ENCODE peak calls at places on chromosomes 2 and 18, in six cellular contexts. Q, U, E, B, G and N are unnamed samples.

GRCh38 chr2:232521098-232521497 is 910 bp downstream of the PRSS56 start:
- DNase-seq in U (no peak), B (no peak), Q (no peak), E (no peak), G (no peak), N (no peak)

GRCh38 chr18:63399300-63399699 is 23.0 kb downstream of the VPS4B start:
- DNase-seq in U (no peak), G (no peak), B (no peak), E (no peak), Q (no peak), N (no peak)

GRCh38 chr2:85717308-85718005 is 23.3 kb downstream of the GNLY start:
- DNase-seq in Q (peak), U (no peak), E (no peak), B (no peak), G (no peak), N (no peak)

GRCh38 chr2:231161252-231162035 is 36.6 kb upstream of the HTR2B start:
- DNase-seq in U (no peak), B (no peak), G (no peak), E (no peak), Q (no peak), N (no peak)

GRCh38 chr2:187842978-187843847 is 289.0 kb upstream of the TFPI start:
- DNase-seq in E (peak), U (no peak), Q (peak), G (no peak), B (peak), N (no peak)

GRCh38 chr2:232928564-232929302 is 58.7 kb downstream of the SNORC start:
- DNase-seq in Q (no peak), E (no peak), G (no peak), U (no peak), B (no peak), N (no peak)

GRCh38 chr18:37107748-37108522 is 279.0 kb downstream of the KIAA1328 start:
- DNase-seq in G (no peak), U (no peak), B (no peak), Q (no peak), E (peak), N (no peak)

GRCh38 chr2:214311031-214311533 is 99.8 kb upstream of the VWC2L start:
- DNase-seq in B (no peak), U (no peak), G (no peak), Q (no peak), E (peak), N (no peak)

GRCh38 chr2:86254576-86255538 is 55.6 kb downstream of the MRPL35 start:
- DNase-seq in G (no peak), B (no peak), U (no peak), Q (no peak), E (peak), N (no peak)

GRCh38 chr18:23740105-23740830 is 51.0 kb downstream of the LAMA3 start:
- DNase-seq in G (no peak), E (peak), Q (peak), U (no peak), B (no peak), N (no peak)

GRCh38 chr2:173231042-173231441 is 123.6 kb upstream of the CDCA7 start:
- DNase-seq in E (peak), B (no peak), G (no peak), Q (no peak), U (no peak), N (no peak)

GRCh38 chr2:104703669-104704068 is 150.2 kb upstream of the POU3F3 start:
- DNase-seq in U (no peak), E (no peak), B (no peak), G (no peak), Q (no peak), N (no peak)

GRCh38 chr2:111897924-111898702 is at the start of gene MERTK:
- DNase-seq in E (peak), G (no peak), B (no peak), U (peak), Q (peak), N (peak)

GRCh38 chr2:47313141-47313691 is 89.7 kb upstream of the MSH2 start:
- DNase-seq in Q (peak), U (no peak), E (no peak), B (no peak), G (no peak), N (no peak)

GRCh38 chr2:156319811-156320490 is 12.6 kb downstream of the NR4A2 start:
- DNase-seq in E (no peak), U (no peak), B (no peak), G (no peak), Q (peak), N (no peak)

GRCh38 chr18:79241755-79242154 is 154.0 kb upstream of the NFATC1 start:
- DNase-seq in Q (no peak), B (no peak), U (no peak), G (no peak), E (peak), N (no peak)

GRCh38 chr2:240429872-240430491 is 5.5 kb upstream of the GPC1 start:
- DNase-seq in B (no peak), E (no peak), G (no peak), Q (no peak), U (no peak), N (no peak)

GRCh38 chr2:27136751-27137150 is 2.3 kb upstream of the PREB start:
- DNase-seq in G (no peak), B (no peak), E (no peak), U (no peak), Q (no peak), N (no peak)

GRCh38 chr18:48817021-48817461 is 133.7 kb downstream of the SMAD7 start:
- DNase-seq in U (no peak), E (no peak), B (no peak), G (no peak), Q (no peak), N (peak)

GRCh38 chr2:142877265-142877756 is at the start of gene KYNU:
- DNase-seq in G (no peak), U (no peak), E (no peak), Q (peak), B (no peak), N (no peak)

GRCh38 chr18:46672062-46672970 is 15.3 kb upstream of the LOXHD1 start:
- DNase-seq in Q (no peak), G (no peak), U (no peak), E (no peak), B (no peak), N (no peak)

GRCh38 chr2:83081835-83082522 is 1377.1 kb downstream of the SUCLG1 start:
- DNase-seq in Q (peak), B (peak), G (no peak), E (peak), U (no peak), N (no peak)

GRCh38 chr18:63238711-63239110 is 80.9 kb downstream of the BCL2 start:
- DNase-seq in U (no peak), E (peak), Q (no peak), B (no peak), G (no peak), N (no peak)

GRCh38 chr2:5914831-5915611 is 222.8 kb downstream of the SOX11 start:
- DNase-seq in U (no peak), Q (no peak), G (no peak), E (no peak), B (peak), N (peak)

GRCh38 chr2:47323009-47323821 is 79.7 kb upstream of the MSH2 start:
- DNase-seq in E (peak), Q (peak), U (peak), B (peak), G (peak), N (peak)

GRCh38 chr2:11692966-11693521 is 23.0 kb upstream of the NTSR2 start:
- DNase-seq in G (peak), Q (peak), U (peak), B (no peak), E (peak), N (no peak)

GRCh38 chr2:24586955-24587354 is 95.9 kb downstream of the NCOA1 start:
- DNase-seq in G (no peak), Q (no peak), B (no peak), E (no peak), U (no peak), N (no peak)

GRCh38 chr18:5029622-5030021 is 167.4 kb downstream of the AKAIN1 start:
- DNase-seq in Q (no peak), E (no peak), B (no peak), G (no peak), U (no peak), N (no peak)

GRCh38 chr18:63292844-63293683 is 26.5 kb downstream of the BCL2 start:
- DNase-seq in B (no peak), Q (no peak), G (no peak), U (no peak), E (no peak), N (no peak)

GRCh38 chr18:41121116-41121826 is 833.8 kb upstream of the PIK3C3 start:
- DNase-seq in E (no peak), U (no peak), Q (peak), B (peak), G (no peak), N (no peak)

GRCh38 chr2:164178835-164179470 is 442.3 kb downstream of the GRB14 start:
- DNase-seq in B (peak), U (no peak), E (no peak), Q (no peak), G (no peak), N (no peak)

GRCh38 chr2:168700615-168701245 is 101.7 kb upstream of the NOSTRIN start:
- DNase-seq in E (no peak), U (no peak), G (no peak), B (no peak), Q (peak), N (no peak)

GRCh38 chr2:96163768-96164429 is 18.7 kb upstream of the DUSP2 start:
- DNase-seq in E (no peak), U (peak), G (no peak), Q (peak), B (peak), N (no peak)

GRCh38 chr18:77131100-77131651 is 1.4 kb downstream of the MBP start:
- DNase-seq in U (no peak), B (no peak), G (no peak), E (no peak), Q (peak), N (peak)